ENCODE peak calls at places on chromosomes 2 and 18, in five cellular contexts. Y is upper lobe of left lung, N is GM19239, X is ureter, L is AG09319. W is an unnamed sample.

GRCh38 chr2:224029876-224030275 is 9.2 kb downstream of the SERPINE2 start:
- DNase-seq in Y (no peak), N (no peak), X (no peak), L (no peak), W (no peak)

GRCh38 chr2:113105047-113105446 is 22.4 kb upstream of the IL1RN start:
- DNase-seq in Y (no peak), N (no peak), X (no peak), L (no peak), W (no peak)

GRCh38 chr2:171482877-171483276 is 39.4 kb upstream of the CYBRD1 start:
- DNase-seq in Y (no peak), N (no peak), X (no peak), L (no peak), W (no peak)

GRCh38 chr2:184620367-184620766 is 22.0 kb downstream of the ZNF804A start:
- DNase-seq in Y (no peak), N (no peak), X (no peak), L (no peak), W (no peak)

GRCh38 chr2:10135296-10136089 is 13.0 kb downstream of the RRM2 start:
- DNase-seq in Y (no peak), N (no peak), X (no peak), L (no peak), W (no peak)

GRCh38 chr2:168456526-168457176 is 579 bp downstream of the CERS6 start:
- DNase-seq in Y (peak; percentile 51), N (no peak), X (no peak), L (no peak), W (peak; percentile 76)

GRCh38 chr2:181058378-181059269 is 78.2 kb downstream of the UBE2E3 start:
- DNase-seq in Y (no peak), N (peak; percentile 4), X (no peak), L (no peak), W (no peak)

GRCh38 chr2:73776869-73777519 is 2.9 kb downstream of the DUSP11 start:
- DNase-seq in Y (no peak), N (no peak), X (no peak), L (no peak), W (no peak)

GRCh38 chr2:228735697-228736096 is 535.4 kb downstream of the PID1 start:
- DNase-seq in Y (no peak), N (no peak), X (no peak), L (no peak), W (no peak)

GRCh38 chr2:89848763-89849162 is 1157.3 kb downstream of the RPIA start:
- DNase-seq in Y (no peak), N (no peak), X (no peak), L (no peak), W (no peak)

GRCh38 chr18:55650363-55650870 is 62.4 kb upstream of the TCF4 start:
- DNase-seq in Y (no peak), N (no peak), X (no peak), L (no peak), W (no peak)

GRCh38 chr2:190409616-190410015 is 1.5 kb downstream of the MFSD6 start:
- DNase-seq in Y (no peak), N (no peak), X (no peak), L (no peak), W (no peak)

GRCh38 chr2:145012214-145012670 is 492.3 kb upstream of the ZEB2 start:
- DNase-seq in Y (no peak), N (no peak), X (no peak), L (no peak), W (no peak)

GRCh38 chr2:70089220-70089945 is 2.1 kb downstream of the PCBP1 start:
- DNase-seq in Y (no peak), N (no peak), X (peak; percentile 56), L (no peak), W (peak; percentile 61)

GRCh38 chr2:60641866-60642788 is 88.7 kb upstream of the BCL11A start:
- DNase-seq in Y (no peak), N (peak; percentile 26), X (no peak), L (peak; percentile 10), W (no peak)

GRCh38 chr2:3626118-3626816 is 31.4 kb downstream of the COLEC11 start:
- DNase-seq in Y (peak; percentile 13), N (no peak), X (peak; percentile 19), L (no peak), W (no peak)

GRCh38 chr2:105604938-105605337 is 139.8 kb upstream of the NCK2 start:
- DNase-seq in Y (no peak), N (no peak), X (peak; percentile 57), L (no peak), W (no peak)

GRCh38 chr2:60925994-60926750 is 44.8 kb downstream of the REL start:
- DNase-seq in Y (no peak), N (no peak), X (no peak), L (no peak), W (no peak)

GRCh38 chr18:3972291-3972985 is 482.7 kb downstream of the DLGAP1 start:
- DNase-seq in Y (no peak), N (no peak), X (no peak), L (no peak), W (no peak)

GRCh38 chr2:144320491-144320890 is 199.4 kb downstream of the ZEB2 start:
- DNase-seq in Y (peak; percentile 31), N (no peak), X (no peak), L (no peak), W (no peak)

GRCh38 chr18:28974504-28974903 is 797.6 kb upstream of the CDH2 start:
- DNase-seq in Y (no peak), N (no peak), X (no peak), L (no peak), W (no peak)

GRCh38 chr18:61882296-61883004 is 10.4 kb downstream of the RNF152 start:
- DNase-seq in Y (no peak), N (no peak), X (no peak), L (peak; percentile 64), W (no peak)

GRCh38 chr18:67672142-67672541 is 155.6 kb upstream of the DSEL start:
- DNase-seq in Y (no peak), N (no peak), X (no peak), L (no peak), W (no peak)

GRCh38 chr2:45888167-45888566 is 236.7 kb downstream of the PRKCE start:
- DNase-seq in Y (peak; percentile 50), N (no peak), X (no peak), L (peak; percentile 52), W (no peak)

GRCh38 chr2:48852938-48853337 is 97.4 kb upstream of the LHCGR start:
- DNase-seq in Y (no peak), N (no peak), X (no peak), L (no peak), W (no peak)

GRCh38 chr2:160901631-160902030 is 258.6 kb upstream of the TANK start:
- DNase-seq in Y (peak; percentile 23), N (no peak), X (no peak), L (no peak), W (no peak)

GRCh38 chr2:229269986-229270385 is 1.1 kb downstream of the PID1 start:
- DNase-seq in Y (no peak), N (no peak), X (no peak), L (no peak), W (no peak)

GRCh38 chr2:226797289-226797988 is 2.2 kb downstream of the IRS1 start:
- DNase-seq in Y (peak; percentile 20), N (no peak), X (peak; percentile 68), L (no peak), W (no peak)

GRCh38 chr18:78169487-78169886 is 810.1 kb upstream of the SALL3 start:
- DNase-seq in Y (no peak), N (no peak), X (no peak), L (no peak), W (no peak)

GRCh38 chr2:207073791-207074678 is 91.7 kb downstream of the KLF7 start:
- DNase-seq in Y (no peak), N (no peak), X (no peak), L (no peak), W (no peak)

GRCh38 chr18:24052053-24052452 is 37.5 kb downstream of the TTC39C start:
- DNase-seq in Y (no peak), N (no peak), X (no peak), L (no peak), W (no peak)

GRCh38 chr2:229378386-229378785 is 107.3 kb upstream of the PID1 start:
- DNase-seq in Y (no peak), N (no peak), X (no peak), L (no peak), W (no peak)

GRCh38 chr2:157596992-157597681 is 31.5 kb downstream of the ACVR1C start:
- DNase-seq in Y (peak; percentile 26), N (peak; percentile 22), X (peak; percentile 45), L (no peak), W (peak; percentile 68)

GRCh38 chr18:78293516-78293915 is 686.1 kb upstream of the SALL3 start:
- DNase-seq in Y (no peak), N (no peak), X (no peak), L (no peak), W (no peak)

GRCh38 chr2:238240761-238241711 is 1.2 kb upstream of the HES6 start:
- DNase-seq in Y (peak; percentile 63), N (peak; percentile 59), X (no peak), L (no peak), W (peak; percentile 88)

GRCh38 chr18:50559750-50560680 is at the start of gene MAPK4:
- DNase-seq in Y (peak; percentile 37), N (peak; percentile 42), X (peak; percentile 51), L (no peak), W (peak; percentile 78)

GRCh38 chr2:62725712-62726055 is 20.2 kb downstream of the EHBP1 start:
- DNase-seq in Y (no peak), N (no peak), X (no peak), L (no peak), W (no peak)